ENCODE peak calls at places on chromosomes 16 and 17, in nine cellular contexts. O, S, N, T, G, C, W, R and K are unnamed samples.

GRCh38 chr17:47895254-47895855 is 681 bp upstream of the SP2 start:
- DNase-seq in N (peak), G (peak), T (no peak), S (peak), C (no peak), O (no peak), R (peak), W (no peak), K (no peak)

GRCh38 chr16:69880640-69881133 is 70.4 kb upstream of the CLEC18A start:
- DNase-seq in N (no peak), S (no peak), G (no peak), R (no peak), W (no peak), C (no peak), T (no peak), O (no peak), K (no peak)

GRCh38 chr17:83181991-83182619 is 102.7 kb downstream of the METRNL start:
- DNase-seq in O (no peak), R (no peak), S (no peak), C (peak), G (no peak), N (no peak), W (no peak), T (no peak), K (no peak)

GRCh38 chr17:79777166-79777843 is 643 bp upstream of the CBX2 start:
- DNase-seq in N (no peak), W (peak), C (peak), R (peak), G (peak), S (peak), O (peak), T (peak), K (peak)

GRCh38 chr16:53781023-53781605 is 77.2 kb downstream of the FTO start:
- DNase-seq in T (no peak), O (peak), S (no peak), W (no peak), C (no peak), G (no peak), R (peak), N (peak), K (no peak)

GRCh38 chr17:42436401-42436800 is 13.3 kb upstream of the CAVIN1 start:
- DNase-seq in S (peak), W (no peak), G (no peak), T (no peak), R (peak), O (peak), C (peak), N (no peak), K (no peak)

GRCh38 chr16:89094252-89094901 is 725 bp downstream of the ACSF3 start:
- DNase-seq in W (no peak), C (peak), O (peak), N (peak), S (peak), R (peak), T (peak), G (peak), K (no peak)

GRCh38 chr16:78235876-78236275 is 136.4 kb downstream of the WWOX start:
- DNase-seq in W (no peak), S (no peak), G (no peak), R (no peak), T (no peak), O (no peak), N (no peak), C (no peak), K (no peak)

GRCh38 chr17:19328441-19329061 is 34.0 kb downstream of the B9D1 start:
- DNase-seq in S (no peak), C (no peak), N (no peak), G (no peak), R (no peak), T (no peak), W (no peak), O (no peak), K (no peak)

GRCh38 chr16:81172769-81173658 is 65.5 kb upstream of the BCO1 start:
- DNase-seq in S (no peak), T (no peak), C (no peak), G (no peak), O (no peak), R (no peak), W (no peak), N (no peak), K (no peak)

GRCh38 chr16:81179219-81179618 is 59.3 kb upstream of the BCO1 start:
- DNase-seq in C (no peak), R (no peak), G (no peak), O (no peak), S (no peak), T (no peak), N (no peak), W (no peak), K (no peak)

GRCh38 chr16:81170824-81171223 is 67.7 kb upstream of the BCO1 start:
- DNase-seq in T (peak), W (no peak), R (no peak), G (peak), N (no peak), S (no peak), C (peak), O (no peak), K (peak)

GRCh38 chr16:81175325-81175891 is 63.1 kb upstream of the BCO1 start:
- DNase-seq in G (no peak), O (no peak), S (peak), R (peak), N (peak), W (no peak), T (no peak), C (no peak), K (no peak)

GRCh38 chr16:81174644-81175324 is 63.7 kb upstream of the BCO1 start:
- DNase-seq in N (peak), T (no peak), G (no peak), W (no peak), S (peak), O (no peak), R (peak), C (no peak), K (no peak)
- TF ChIP-seq CTCF in N (no peak), T (no peak), G (no peak), W (no peak), S (peak), O (no peak), R (peak), C (no peak), K (no peak)

GRCh38 chr16:49755291-49755611 is 100.7 kb downstream of the ZNF423 start:
- DNase-seq in N (no peak), G (peak), R (no peak), W (no peak), O (peak), S (peak), T (peak), C (no peak), K (no peak)
- TF ChIP-seq CTCF in N (no peak), G (peak), R (no peak), W (no peak), O (peak), S (peak), T (peak), C (peak), K (no peak)

DNA sequence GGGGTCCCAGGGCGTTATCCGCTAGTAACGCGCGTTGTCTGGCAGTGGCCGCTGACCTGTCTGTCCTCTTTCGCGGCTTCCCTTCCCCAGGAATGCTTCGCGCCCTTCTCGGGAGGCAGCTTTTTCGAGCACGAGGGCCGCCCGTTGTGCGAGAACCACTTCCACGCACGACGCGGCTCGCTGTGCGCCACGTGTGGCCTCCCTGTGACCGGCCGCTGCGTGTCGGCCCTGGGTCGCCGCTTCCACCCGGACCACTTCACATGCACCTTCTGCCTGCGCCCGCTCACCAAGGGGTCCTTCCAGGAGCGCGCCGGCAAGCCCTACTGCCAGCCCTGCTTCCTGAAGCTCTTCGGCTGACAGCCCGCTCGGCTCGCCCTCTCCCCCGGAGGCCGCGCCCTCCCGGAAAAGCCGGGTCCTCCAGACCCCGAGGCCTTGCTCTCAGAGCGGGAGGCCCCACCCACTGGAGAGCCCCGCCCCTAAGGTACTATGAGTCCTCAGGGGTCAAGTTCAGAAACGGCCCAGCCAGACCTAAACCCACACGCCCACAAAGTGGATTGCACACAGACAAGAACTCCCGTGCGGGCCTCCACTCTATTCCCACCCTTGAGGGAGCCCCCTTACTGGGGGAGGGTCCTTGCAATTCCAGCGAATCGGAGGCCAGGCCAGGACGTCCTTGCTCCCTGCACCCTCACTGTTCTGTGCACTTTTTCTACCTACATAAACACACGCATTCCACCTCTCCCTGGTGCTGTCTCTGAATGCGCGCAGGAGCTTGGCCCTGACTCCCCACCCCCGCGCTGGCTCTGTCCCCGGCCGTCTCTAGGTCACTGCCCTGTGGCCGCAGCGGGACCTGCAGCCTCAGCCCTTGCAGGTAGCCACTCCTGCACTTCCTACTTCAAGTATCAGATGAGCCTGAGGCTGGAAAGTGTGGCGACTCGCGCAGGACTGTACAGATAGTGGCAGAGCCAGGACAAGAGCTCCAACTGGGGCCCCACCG is 5.4 kb upstream of the SLC5A2 start:
- DNase-seq in G (peak), T (peak), R (no peak), S (no peak), C (peak), W (peak), N (peak), O (no peak), K (peak)
- TF ChIP-seq CTCF in G (peak), T (peak), R (no peak), S (no peak), C (peak), W (no peak), N (peak), O (no peak), K (peak)

DNA sequence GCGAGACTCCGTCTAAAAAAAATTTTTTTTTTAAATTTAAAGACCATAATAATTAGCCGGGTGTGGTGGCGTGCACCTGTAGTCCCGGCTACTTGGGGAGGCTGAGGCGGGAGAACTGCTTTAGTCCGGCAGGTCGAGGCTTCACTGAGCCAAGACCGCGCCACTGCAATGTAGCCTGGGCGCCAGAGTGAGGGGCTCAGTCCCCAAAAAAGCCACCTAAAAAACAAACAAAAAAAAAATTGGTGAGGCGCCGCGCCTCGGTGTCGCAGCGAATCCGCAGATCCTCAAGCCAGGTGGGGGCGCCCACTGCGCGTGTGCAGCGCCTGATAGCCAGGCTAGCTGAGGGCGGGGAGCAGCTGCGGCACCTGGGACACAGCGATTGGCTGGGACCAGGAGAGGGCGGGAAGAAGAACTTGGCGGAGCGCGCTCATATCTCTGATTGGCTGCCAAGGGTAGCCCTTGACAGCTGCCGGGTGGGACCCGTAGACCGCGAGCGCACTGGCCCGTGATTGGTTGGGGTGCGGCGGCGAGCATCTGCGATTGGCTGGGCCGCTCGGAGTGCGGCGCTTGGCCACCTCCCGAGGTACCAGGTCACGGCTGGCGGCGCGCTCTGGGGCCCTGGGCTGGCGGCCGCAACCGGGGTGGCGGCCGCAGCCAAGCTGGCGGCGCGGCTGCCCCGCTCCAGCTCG is 9.0 kb upstream of the CLDN9 start:
- DNase-seq in N (peak), S (peak), G (peak), R (peak), C (peak), O (peak), T (peak), W (peak), K (peak)
- TF ChIP-seq CTCF in N (peak), S (peak), G (peak), R (peak), C (peak), O (peak), T (peak), W (peak), K (no peak)

GRCh38 chr17:58541249-58541648 is 26.8 kb upstream of the MTMR4 start:
- DNase-seq in W (no peak), C (peak), R (no peak), S (no peak), T (peak), O (no peak), G (peak), N (no peak), K (no peak)
- TF ChIP-seq CTCF in W (peak), C (peak), R (peak), S (peak), T (peak), O (no peak), G (peak), N (peak), K (peak)

DNA sequence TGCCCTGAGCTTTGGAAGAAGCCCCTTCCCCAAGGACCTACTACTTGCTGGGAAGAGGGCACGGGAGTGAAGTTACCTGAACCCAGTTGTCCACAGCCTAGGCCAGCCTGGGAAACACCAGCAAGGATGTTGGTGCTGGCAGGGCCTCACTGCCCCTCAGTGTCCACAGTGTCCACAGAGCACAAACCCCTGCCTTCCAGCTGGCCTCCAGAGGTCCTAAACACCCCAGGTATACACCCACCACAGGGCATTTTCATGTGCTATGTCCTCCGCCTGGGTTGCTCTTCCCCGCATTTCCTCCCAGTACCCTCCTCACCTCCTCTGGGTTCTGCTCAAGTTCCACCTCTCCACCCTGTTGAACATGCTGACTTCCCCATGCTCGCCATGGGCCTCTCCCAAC is 4.2 kb upstream of the PEMT start:
- DNase-seq in G (no peak), T (no peak), R (no peak), N (no peak), C (no peak), W (no peak), O (no peak), S (no peak), K (no peak)
- TF ChIP-seq CTCF in G (no peak), T (no peak), R (no peak), N (no peak), C (no peak), W (no peak), O (no peak), S (no peak), K (no peak)